ENCODE peak calls at places on chromosomes 7 and 10, in four cellular contexts. P, I, E and T are unnamed samples.

GRCh38 chr7:48182736-48183369 is 11.6 kb downstream of the ABCA13 start:
- DNase-seq in P (peak; percentile 40), I (no peak), E (no peak), T (no peak)

GRCh38 chr10:91296471-91296870 is 76.0 kb downstream of the PCGF5 start:
- DNase-seq in P (peak; percentile 33), I (no peak), E (peak; percentile 28), T (no peak)

GRCh38 chr10:61463035-61463909 is 10.1 kb upstream of the TMEM26 start:
- DNase-seq in P (no peak), I (no peak), E (no peak), T (no peak)

GRCh38 chr10:110447886-110448285 is 49.8 kb upstream of the DUSP5 start:
- DNase-seq in P (no peak), I (no peak), E (no peak), T (no peak)

GRCh38 chr7:91239171-91239604 is 25.0 kb upstream of the FZD1 start:
- DNase-seq in P (no peak), I (no peak), E (peak; percentile 71), T (no peak)

GRCh38 chr10:73997806-73998622 is at the start of gene VCL:
- DNase-seq in P (peak; percentile 94), I (peak; percentile 93), E (peak; percentile 98), T (peak; percentile 90)

GRCh38 chr7:157825325-157825724 is 488.5 kb downstream of the DNAJB6 start:
- DNase-seq in P (no peak), I (no peak), E (no peak), T (no peak)

GRCh38 chr7:7138897-7139296 is 43.4 kb upstream of the C1GALT1 start:
- DNase-seq in P (no peak), I (no peak), E (no peak), T (no peak)

GRCh38 chr10:29007748-29008610 is 280.9 kb upstream of the LYZL1 start:
- DNase-seq in P (no peak), I (no peak), E (no peak), T (no peak)

GRCh38 chr7:105439174-105439893 is 50.6 kb upstream of the SRPK2 start:
- DNase-seq in P (no peak), I (no peak), E (peak; percentile 87), T (no peak)

GRCh38 chr10:104937528-104937927 is 296.4 kb downstream of the SORCS3 start:
- DNase-seq in P (no peak), I (no peak), E (peak; percentile 98), T (no peak)

GRCh38 chr10:84026821-84027257 is 112.5 kb upstream of the GHITM start:
- DNase-seq in P (peak; percentile 18), I (no peak), E (peak; percentile 37), T (no peak)

GRCh38 chr7:111232249-111233084 is 141.5 kb downstream of the LRRN3 start:
- DNase-seq in P (no peak), I (no peak), E (peak; percentile 78), T (no peak)

GRCh38 chr10:132546567-132547420 is 9.2 kb downstream of the INPP5A start:
- DNase-seq in P (no peak), I (no peak), E (peak; percentile 80), T (no peak)

GRCh38 chr7:147509052-147509480 is 1081.5 kb upstream of the C7orf33 start:
- DNase-seq in P (no peak), I (no peak), E (no peak), T (no peak)

GRCh38 chr10:24465899-24466615 is 257.1 kb downstream of the KIAA1217 start:
- DNase-seq in P (no peak), I (peak; percentile 9), E (peak; percentile 91), T (peak; percentile 14)

GRCh38 chr10:119306964-119307363 is 99.6 kb downstream of the GRK5 start:
- DNase-seq in P (no peak), I (no peak), E (no peak), T (no peak)